ENCODE peak calls at places on chromosomes 11 and 22, in ten cellular contexts. W is type B pancreatic cell, A is fibroblast of lung, U is NCI-H510A treated with DMSO at 0.1 percent for 48 hours, V is mesothelial cell of epicardium, J is posterior cingulate gyrus, Z is HT1080, H is GM13977, C is iris pigment epithelial cell, F is RCC 7860. G is an unnamed sample.

GRCh38 chr11:1555713-1556153 is 16.3 kb downstream of the DUSP8 start:
- DNase-seq in W (no peak), Z (no peak), U (no peak), V (no peak), J (peak), C (no peak), F (no peak), H (no peak), A (no peak), G (no peak)

GRCh38 chr11:7520981-7521487 is 7.2 kb downstream of the PPFIBP2 start:
- DNase-seq in C (no peak), A (no peak), Z (no peak), U (no peak), V (no peak), W (no peak), J (no peak), F (no peak), H (peak), G (no peak)

GRCh38 chr22:29011868-29012428 is 49.7 kb downstream of the C22orf31 start:
- DNase-seq in A (no peak), V (no peak), F (no peak), U (no peak), C (no peak), W (no peak), H (no peak), Z (no peak), J (peak), G (no peak)

GRCh38 chr11:20458905-20459632 is 71.6 kb downstream of the PRMT3 start:
- DNase-seq in C (no peak), H (no peak), Z (no peak), F (no peak), J (no peak), W (no peak), U (no peak), A (no peak), V (no peak), G (no peak)

GRCh38 chr11:4607111-4607510 is 920 bp downstream of the TRIM68 start:
- DNase-seq in H (no peak), W (no peak), V (no peak), Z (no peak), U (peak), C (peak), A (peak), J (no peak), F (no peak), G (no peak)

GRCh38 chr22:35506259-35506570 is 34.4 kb upstream of the RASD2 start:
- DNase-seq in U (no peak), A (no peak), W (no peak), F (no peak), C (peak), Z (no peak), H (no peak), J (no peak), V (no peak), G (peak)

GRCh38 chr11:70503878-70504240 is 105.5 kb downstream of the CTTN start:
- DNase-seq in F (no peak), V (no peak), H (no peak), J (peak), A (no peak), W (no peak), Z (no peak), U (peak), C (no peak), G (no peak)

GRCh38 chr22:41664490-41664889 is 24.2 kb downstream of the SNU13 start:
- DNase-seq in Z (no peak), U (no peak), W (no peak), V (no peak), H (no peak), A (no peak), F (no peak), C (no peak), J (no peak), G (no peak)

GRCh38 chr22:47366026-47366767 is 603.7 kb downstream of the TBC1D22A start:
- DNase-seq in H (no peak), J (peak), A (no peak), U (no peak), C (no peak), F (no peak), W (peak), V (no peak), Z (no peak), G (no peak)

G was measured in fibroblast of gingiva.